ENCODE peak calls at places on chromosomes 5 and 9, in eight cellular contexts. J is hypothalamus, Q is SK-N-SH, Z is cerebellum, U is dermis microvascular lymphatic vessel endothelial cell, B is cardiac muscle cell, G is neural crest cell, C is caudate nucleus. O is an unnamed sample.

GRCh38 chr9:126925876-126926275 is 11.3 kb downstream of the RALGPS1 start:
- DNase-seq in G (no peak), B (no peak), J (no peak), U (no peak), C (no peak), Q (no peak), Z (no peak), O (no peak)

GRCh38 chr5:112186401-112186990 is 232.6 kb downstream of the EPB41L4A start:
- DNase-seq in U (peak), Q (peak), Z (peak), J (no peak), C (no peak), B (peak), G (peak), O (peak)

GRCh38 chr9:129863059-129863690 is 27.9 kb downstream of the USP20 start:
- DNase-seq in Q (peak), J (no peak), Z (no peak), C (no peak), U (peak), B (no peak), G (no peak), O (no peak)

GRCh38 chr9:126108240-126108639 is 218.4 kb upstream of the MVB12B start:
- DNase-seq in G (peak), U (peak), B (peak), Q (no peak), J (no peak), C (no peak), Z (no peak), O (no peak)

GRCh38 chr9:26949604-26950003 is 2.6 kb upstream of the PLAA start:
- DNase-seq in J (no peak), C (no peak), U (no peak), Q (no peak), Z (no peak), G (no peak), B (no peak), O (no peak)

GRCh38 chr9:105444130-105444529 is 3.7 kb upstream of the FSD1L start:
- DNase-seq in U (no peak), C (no peak), G (no peak), J (no peak), B (no peak), Z (no peak), Q (no peak), O (no peak)

GRCh38 chr9:4829956-4830355 is 37.2 kb downstream of the RCL1 start:
- DNase-seq in U (peak), C (no peak), G (no peak), B (no peak), J (no peak), Q (no peak), Z (no peak), O (no peak)

GRCh38 chr9:133747309-133747708 is 9.2 kb upstream of the SARDH start:
- DNase-seq in C (no peak), B (no peak), Q (no peak), Z (no peak), J (no peak), U (no peak), G (no peak), O (no peak)

GRCh38 chr9:128798896-128799295 is 11.8 kb downstream of the TBC1D13 start:
- DNase-seq in U (no peak), G (no peak), J (no peak), B (no peak), Q (peak), C (no peak), Z (no peak), O (no peak)

GRCh38 chr5:52786937-52787599 is 648 bp upstream of the ITGA1 start:
- DNase-seq in Z (no peak), Q (no peak), B (no peak), C (no peak), G (no peak), J (no peak), U (no peak), O (no peak)

GRCh38 chr9:76181020-76181641 is 213.1 kb downstream of the RFK start:
- DNase-seq in B (no peak), Q (no peak), G (no peak), Z (no peak), C (no peak), U (peak), J (no peak), O (no peak)

GRCh38 chr9:87102131-87102530 is 154.8 kb upstream of the GAS1 start:
- DNase-seq in B (no peak), J (no peak), Z (no peak), G (no peak), U (no peak), Q (no peak), C (no peak), O (no peak)

GRCh38 chr9:68933434-68934318 is 80.2 kb downstream of the PRKACG start:
- DNase-seq in U (no peak), G (no peak), C (no peak), Z (no peak), Q (no peak), J (no peak), B (no peak), O (no peak)

GRCh38 chr9:94945191-94946144 is 219.0 kb downstream of the AOPEP start:
- DNase-seq in G (no peak), B (no peak), J (no peak), C (no peak), U (peak), Q (no peak), Z (peak), O (no peak)

GRCh38 chr5:149464796-149465489 is 85.9 kb upstream of the IL17B start:
- DNase-seq in U (peak), Z (no peak), B (no peak), C (no peak), J (no peak), G (no peak), Q (no peak), O (no peak)

GRCh38 chr9:76818271-76818670 is 54.0 kb downstream of the PCA3 start:
- DNase-seq in J (peak), B (no peak), U (peak), G (no peak), Q (no peak), C (peak), Z (peak), O (no peak)

GRCh38 chr9:131469369-131469768 is 33.3 kb upstream of the POMT1 start:
- DNase-seq in Z (no peak), G (no peak), C (no peak), U (no peak), Q (no peak), J (no peak), B (no peak), O (no peak)

GRCh38 chr5:173771058-173771742 is 116.9 kb upstream of the CPEB4 start:
- DNase-seq in Q (no peak), G (no peak), Z (no peak), J (no peak), C (no peak), B (no peak), U (peak), O (no peak)

O was measured in D341Med.